ENCODE peak calls at places on chromosomes 16 and 17, in six cellular contexts. Q is ovary, P is heart right ventricle, H is aorta, D is A549, E is cardiac muscle cell. B is an unnamed sample.

GRCh38 chr17:61248399-61248798 is 151.2 kb upstream of the TBX2 start:
- DNase-seq in Q (no peak), P (no peak), H (no peak), D (peak), E (no peak), B (no peak)

GRCh38 chr16:519841-520687 is 7.4 kb upstream of the CAPN15 start:
- DNase-seq in Q (no peak), P (no peak), H (peak), D (no peak), E (no peak), B (no peak)

GRCh38 chr17:76982408-76983074 is 114.3 kb downstream of the MGAT5B start:
- DNase-seq in Q (no peak), P (no peak), H (no peak), D (no peak), E (no peak), B (no peak)

GRCh38 chr16:29806096-29806579 is at the start of gene MAZ:
- DNase-seq in Q (no peak), P (no peak), H (no peak), D (peak), E (peak), B (no peak)

GRCh38 chr17:15463363-15463762 is 4.1 kb downstream of the CDRT4 start:
- DNase-seq in Q (peak), P (peak), H (peak), D (peak), E (peak), B (no peak)

GRCh38 chr17:81898029-81898866 is 3.8 kb upstream of the NPB start:
- DNase-seq in Q (no peak), P (no peak), H (no peak), D (peak), E (peak), B (no peak)

GRCh38 chr16:2966803-2967184 is 2.4 kb upstream of the PAQR4 start:
- DNase-seq in Q (no peak), P (no peak), H (peak), D (no peak), E (peak), B (no peak)

GRCh38 chr16:46845952-46846351 is 15.0 kb upstream of the C16orf87 start:
- DNase-seq in Q (no peak), P (no peak), H (no peak), D (no peak), E (no peak), B (no peak)

GRCh38 chr16:3030872-3031212 is 5.9 kb downstream of the BICDL2 start:
- DNase-seq in Q (no peak), P (no peak), H (no peak), D (no peak), E (no peak), B (no peak)

GRCh38 chr17:68301438-68301959 is 10.2 kb downstream of the ARSG start:
- DNase-seq in Q (no peak), P (no peak), H (no peak), D (no peak), E (no peak), B (no peak)

GRCh38 chr17:28956861-28957260 is 5.5 kb upstream of the PHF12 start:
- DNase-seq in Q (peak), P (no peak), H (no peak), D (no peak), E (no peak), B (no peak)

GRCh38 chr16:68764866-68765265 is 27.8 kb downstream of the CDH1 start:
- DNase-seq in Q (no peak), P (no peak), H (no peak), D (no peak), E (no peak), B (peak)

GRCh38 chr16:66470556-66470955 is 43.5 kb downstream of the BEAN1 start:
- DNase-seq in Q (no peak), P (no peak), H (no peak), D (no peak), E (no peak), B (no peak)

GRCh38 chr16:55871411-55872038 is 3.6 kb downstream of the CES5A start:
- DNase-seq in Q (no peak), P (no peak), H (no peak), D (no peak), E (no peak), B (no peak)
- H3K4me3 ChIP-seq in Q (no peak), P (no peak), H (no peak), D (no peak), E (no peak), B (no peak)

GRCh38 chr16:50602531-50603205 is 54.5 kb downstream of the NKD1 start:
- DNase-seq in Q (no peak), P (no peak), H (no peak), D (no peak), E (no peak), B (no peak)

GRCh38 chr16:50599494-50599893 is 51.3 kb downstream of the NKD1 start:
- DNase-seq in Q (no peak), P (no peak), H (no peak), D (no peak), E (no peak), B (no peak)

GRCh38 chr16:50602126-50602525 is 53.9 kb downstream of the NKD1 start:
- DNase-seq in Q (no peak), P (no peak), H (no peak), D (no peak), E (no peak), B (no peak)

GRCh38 chr16:50600582-50601283 is 52.5 kb downstream of the NKD1 start:
- DNase-seq in Q (no peak), P (no peak), H (peak), D (no peak), E (no peak), B (no peak)

GRCh38 chr16:50601341-50601740 is 53.1 kb downstream of the NKD1 start:
- DNase-seq in Q (no peak), P (no peak), H (no peak), D (no peak), E (no peak), B (no peak)
- H3K27ac ChIP-seq in Q (peak), P (no peak), H (peak), D (no peak), E (peak), B (no peak)

GRCh38 chr16:71625113-71625850 is 702 bp upstream of the MARVELD3 start:
- DNase-seq in Q (no peak), P (no peak), H (no peak), D (no peak), E (no peak), B (no peak)
- H3K4me3 ChIP-seq in Q (no peak), P (no peak), H (no peak), D (peak), E (no peak), B (no peak)

GRCh38 chr17:7436556-7437368 is 1.5 kb downstream of the TMEM102 start:
- DNase-seq in Q (peak), P (peak), H (peak), D (peak), E (peak), B (peak)

GRCh38 chr17:7437369-7437863 is 1.9 kb upstream of the FGF11 start:
- DNase-seq in Q (no peak), P (no peak), H (no peak), D (no peak), E (no peak), B (no peak)

GRCh38 chr17:7439462-7440112 is at the start of gene FGF11:
- DNase-seq in Q (no peak), P (no peak), H (no peak), D (no peak), E (no peak), B (no peak)

GRCh38 chr17:7438656-7439460 is 454 bp upstream of the FGF11 start:
- DNase-seq in Q (no peak), P (no peak), H (no peak), D (no peak), E (no peak), B (no peak)

DNA sequence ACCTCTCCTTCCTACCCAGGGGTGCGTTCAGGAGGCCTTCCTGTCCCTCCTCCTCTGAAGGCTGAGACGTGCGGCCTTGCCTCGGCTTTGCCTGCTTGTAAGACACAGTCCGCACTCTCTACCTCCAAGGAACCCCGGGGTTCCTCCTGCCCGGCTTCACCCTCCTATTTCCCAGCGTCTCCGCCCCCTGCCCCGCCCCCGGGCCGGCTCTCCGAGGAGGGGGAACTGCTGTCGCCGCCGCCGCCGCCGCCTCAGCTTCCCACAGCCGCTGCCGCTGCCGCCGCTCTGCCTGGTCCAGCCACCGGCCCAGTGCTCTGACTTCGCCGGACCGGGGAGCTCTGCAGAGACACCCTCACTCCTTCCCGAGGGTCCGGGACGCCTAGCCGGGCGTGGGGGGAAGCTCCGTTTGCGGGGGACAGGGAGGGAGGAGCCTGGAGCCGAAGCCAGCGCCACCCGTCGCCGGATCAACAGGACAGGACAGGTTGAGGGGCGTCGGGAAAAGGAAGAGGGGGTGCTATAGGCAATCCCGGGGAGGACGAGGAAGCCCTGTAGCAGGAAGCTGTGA is 1.2 kb upstream of the FGF11 start:
- DNase-seq in Q (no peak), P (peak), H (peak), D (no peak), E (peak), B (peak)
- H3K27ac ChIP-seq in Q (no peak), P (peak), H (no peak), D (no peak), E (peak), B (no peak)

DNA sequence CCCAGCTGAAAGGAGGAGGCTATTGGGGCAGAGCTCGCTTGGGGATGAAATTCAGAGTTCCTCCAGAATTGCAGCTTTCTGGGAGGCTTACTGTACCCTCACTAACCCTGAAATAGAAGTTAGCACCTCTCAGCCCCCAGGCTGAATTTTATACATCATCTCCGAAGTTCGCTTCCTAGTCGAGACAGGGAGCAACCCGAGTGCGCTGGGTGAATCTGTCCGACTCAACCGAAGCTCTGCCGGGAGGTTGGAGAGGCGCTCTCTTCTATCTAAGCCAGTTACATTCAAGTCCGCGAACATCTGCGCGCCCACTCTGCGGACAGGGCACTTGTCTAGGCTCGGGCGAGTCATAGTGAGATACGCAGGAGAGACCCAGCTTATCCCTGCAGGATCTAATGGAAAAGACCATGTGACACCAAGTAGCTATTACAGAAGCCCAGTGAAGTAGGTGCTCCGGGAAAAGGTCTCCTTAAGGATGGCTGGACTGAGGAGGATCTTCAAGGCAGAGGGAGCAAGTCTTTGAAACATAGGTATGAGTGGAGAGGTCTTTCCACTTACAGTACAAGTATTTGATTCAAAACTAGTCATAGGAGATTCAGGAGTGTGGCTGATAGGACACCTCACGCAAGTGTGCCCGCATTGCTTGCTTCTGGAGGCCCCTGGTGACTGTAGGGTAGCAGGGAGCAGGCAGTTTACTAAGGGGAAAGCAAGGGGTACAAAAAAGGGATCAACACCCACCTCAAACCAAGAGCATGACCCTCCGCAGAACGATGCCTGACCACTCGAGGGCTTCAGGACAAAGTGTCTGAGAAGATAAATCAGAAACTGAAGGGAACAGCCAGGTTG is 667 bp upstream of the HES7 start:
- DNase-seq in Q (peak), P (no peak), H (no peak), D (peak), E (no peak), B (no peak)
- H3K4me3 ChIP-seq in Q (peak), P (peak), H (no peak), D (peak), E (peak), B (peak)

GRCh38 chr17:44499722-44500121 is 3.5 kb downstream of the GPATCH8 start:
- DNase-seq in Q (no peak), P (no peak), H (no peak), D (no peak), E (no peak), B (no peak)

GRCh38 chr17:44496815-44497214 is 6.4 kb downstream of the GPATCH8 start:
- DNase-seq in Q (no peak), P (no peak), H (no peak), D (no peak), E (no peak), B (no peak)

GRCh38 chr17:44502598-44503079 is 567 bp downstream of the GPATCH8 start:
- DNase-seq in Q (no peak), P (no peak), H (no peak), D (peak), E (no peak), B (no peak)

GRCh38 chr17:44503080-44503842 is at the start of gene GPATCH8:
- DNase-seq in Q (peak), P (peak), H (peak), D (peak), E (peak), B (peak)

DNA sequence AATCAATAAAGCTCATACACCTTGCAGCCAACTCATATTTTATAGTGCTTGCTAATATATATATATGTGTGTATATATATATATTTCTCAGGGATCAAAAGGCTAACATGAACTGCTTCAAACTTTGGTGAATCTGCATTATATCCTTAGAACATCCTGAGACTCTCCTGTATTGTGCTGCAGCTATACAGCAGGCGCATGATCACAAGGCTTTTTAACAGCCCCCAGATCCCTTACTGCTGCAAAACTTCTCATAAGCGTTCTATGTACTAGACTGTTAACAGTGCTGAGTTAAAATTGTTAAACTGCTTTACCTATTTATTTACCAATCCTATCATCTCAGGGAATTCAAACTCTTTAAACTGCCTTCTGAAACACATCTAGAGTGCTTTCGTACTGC is 1.3 kb downstream of the GPATCH8 start:
- DNase-seq in Q (no peak), P (no peak), H (no peak), D (no peak), E (no peak), B (no peak)
- H3K27ac ChIP-seq in Q (no peak), P (no peak), H (no peak), D (peak), E (peak), B (peak)

DNA sequence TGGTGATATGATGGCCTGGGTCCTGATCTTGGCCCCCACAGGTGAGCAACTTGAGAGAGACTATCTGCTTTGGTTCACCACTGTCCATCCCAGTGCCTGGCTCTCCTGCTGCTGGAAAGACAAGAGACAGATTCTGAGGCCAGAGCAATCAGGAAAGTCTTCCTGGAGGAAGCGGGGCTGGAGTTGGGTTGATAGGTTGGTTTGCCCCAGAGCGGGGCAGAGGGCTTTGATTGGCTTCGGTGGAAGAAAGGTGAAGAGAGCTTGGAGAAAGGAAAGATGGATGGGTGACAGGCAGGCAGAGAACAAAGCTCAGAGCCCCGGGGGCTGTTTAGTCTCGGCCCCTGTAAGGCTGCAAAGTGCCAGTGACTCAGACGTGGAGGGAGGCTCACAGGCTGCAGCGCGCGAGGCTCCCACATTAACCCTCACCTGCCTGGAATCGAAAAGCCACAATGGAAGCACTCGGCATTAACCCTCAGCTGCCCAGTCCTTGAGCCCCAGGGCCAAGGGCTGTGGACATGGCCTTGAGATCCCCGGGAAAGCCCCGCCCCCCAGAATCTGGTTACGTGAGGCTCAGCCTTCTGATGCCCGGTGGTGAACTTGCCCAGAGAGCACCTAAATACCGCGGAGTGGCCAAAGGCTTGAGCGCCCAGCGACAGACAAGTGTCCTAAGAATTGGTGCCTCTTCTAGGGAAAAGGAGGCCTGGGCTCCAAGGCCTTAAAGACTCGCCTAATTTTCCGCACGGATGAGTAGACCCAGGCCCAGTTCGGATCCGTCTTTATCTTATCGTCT is 988 bp upstream of the CPNE2 start:
- DNase-seq in Q (peak), P (peak), H (peak), D (peak), E (peak), B (no peak)
- H3K4me3 ChIP-seq in Q (peak), P (peak), H (peak), D (peak), E (peak), B (no peak)

DNA sequence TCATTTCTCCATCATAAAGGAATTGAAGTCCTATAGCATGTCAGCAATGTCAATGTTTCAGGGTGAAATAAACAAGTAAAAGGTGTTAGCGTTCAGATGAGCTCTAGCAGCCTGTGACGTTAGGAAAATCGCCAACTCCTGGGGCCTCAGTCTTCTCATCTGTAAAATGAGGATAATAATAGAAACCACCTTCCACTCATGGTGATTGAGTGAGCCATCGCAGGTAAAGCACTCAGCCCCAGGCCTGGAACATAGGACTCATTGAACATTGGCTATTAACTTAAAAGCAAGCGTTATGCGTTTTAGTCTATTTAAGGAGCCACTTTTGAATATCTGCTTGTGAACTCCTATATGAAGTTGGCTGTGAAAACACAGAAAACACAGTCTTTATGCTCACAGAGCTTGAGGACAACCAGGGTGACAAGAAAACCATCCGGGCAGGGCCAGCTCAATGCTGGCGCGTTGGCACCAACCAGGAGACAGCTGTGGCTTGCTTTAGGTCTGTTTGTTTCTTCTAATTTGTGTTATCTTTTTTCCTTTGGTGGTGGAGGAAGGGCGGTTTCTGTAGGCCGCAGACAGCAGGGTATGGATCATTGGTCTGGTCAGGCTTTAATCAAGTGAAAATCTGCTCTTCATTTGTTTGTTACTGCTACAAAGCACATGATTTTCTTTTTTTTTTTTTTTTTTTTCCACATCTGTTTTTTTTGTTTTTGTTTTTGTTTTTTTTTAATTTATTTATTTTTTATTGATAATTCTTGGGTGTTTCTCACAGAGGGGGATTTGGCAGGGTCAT is 35.7 kb upstream of the MED9 start:
- DNase-seq in Q (no peak), P (no peak), H (no peak), D (no peak), E (no peak), B (no peak)
- H3K27ac ChIP-seq in Q (no peak), P (no peak), H (no peak), D (peak), E (no peak), B (no peak)

B was measured in CD4-positive, CD25-positive, alpha-beta regulatory T cell.